ENCODE peak calls at places on chromosomes 3 and 15, in four cellular contexts. J is OCI-LY7; G is CD4-positive, alpha-beta memory T cell; F is neural progenitor cell. E is an unnamed sample.
A peak's percentile ranks its signal among the peaks of the same experiment; 100 is the strongest.

GRCh38 chr3:99825239-99825638 is 7.6 kb downstream of the CMSS1 start:
- DNase-seq in F (no peak), J (no peak), G (no peak), E (no peak)

GRCh38 chr3:94303897-94304296 is 241.0 kb downstream of the NSUN3 start:
- DNase-seq in F (peak; percentile 18), G (no peak), J (no peak), E (no peak)

GRCh38 chr3:50630394-50630793 is 13.4 kb downstream of the MAPKAPK3 start:
- DNase-seq in G (no peak), F (no peak), J (no peak), E (no peak)

GRCh38 chr3:166110102-166110501 is 272.9 kb upstream of the BCHE start:
- DNase-seq in G (no peak), F (no peak), J (no peak), E (no peak)

GRCh38 chr15:75696303-75696657 is 16.4 kb downstream of the CSPG4 start:
- DNase-seq in G (no peak), J (no peak), F (no peak), E (no peak)

GRCh38 chr3:71245052-71245488 is 338.5 kb downstream of the FOXP1 start:
- DNase-seq in G (no peak), F (peak; percentile 34), J (no peak), E (no peak)

GRCh38 chr3:193897288-193897687 is 238.7 kb upstream of the HES1 start:
- DNase-seq in J (no peak), G (no peak), F (no peak), E (no peak)

GRCh38 chr15:90365414-90366055 is 13.5 kb downstream of the ZNF774 start:
- DNase-seq in G (no peak), F (no peak), J (no peak), E (no peak)

GRCh38 chr15:27046891-27047290 is 75.9 kb downstream of the GABRG3 start:
- DNase-seq in J (no peak), F (no peak), G (no peak), E (no peak)

GRCh38 chr15:40906947-40907802 is 12.9 kb downstream of the VPS18 start:
- DNase-seq in F (no peak), G (peak; percentile 65), J (peak; percentile 66), E (no peak)

GRCh38 chr3:116423365-116423764 is 21.9 kb downstream of the LSAMP start:
- DNase-seq in F (peak; percentile 77), J (no peak), G (no peak), E (no peak)

GRCh38 chr15:48396020-48396419 is 64.8 kb downstream of the DUT start:
- DNase-seq in F (no peak), J (no peak), G (no peak), E (no peak)

GRCh38 chr3:73653877-73654276 is 29.1 kb upstream of the PDZRN3 start:
- DNase-seq in G (no peak), F (no peak), J (no peak), E (no peak)

GRCh38 chr15:79035111-79035601 is 55.4 kb downstream of the RASGRF1 start:
- DNase-seq in F (peak; percentile 40), G (no peak), J (no peak), E (no peak)

GRCh38 chr15:101288905-101289513 is 6.0 kb downstream of the SNRPA1 start:
- DNase-seq in G (peak; percentile 62), J (peak; percentile 76), F (peak; percentile 74), E (no peak)

GRCh38 chr3:68088216-68088615 is 433.8 kb upstream of the SUCLG2 start:
- DNase-seq in J (no peak), F (no peak), G (peak; percentile 79), E (no peak)

GRCh38 chr3:12553921-12554391 is 2.9 kb upstream of the MKRN2 start:
- DNase-seq in G (no peak), F (peak; percentile 24), J (peak; percentile 51), E (peak; percentile 54)

GRCh38 chr3:18295171-18295920 is 129.8 kb downstream of the SATB1 start:
- DNase-seq in F (peak; percentile 81), J (peak; percentile 68), G (no peak), E (peak; percentile 19)

GRCh38 chr3:193011956-193012355 is 94.3 kb upstream of the MB21D2 start:
- DNase-seq in F (no peak), G (no peak), J (no peak), E (no peak)

GRCh38 chr15:67501177-67501835 is 19.6 kb upstream of the C15orf61 start:
- DNase-seq in F (no peak), J (peak; percentile 57), G (no peak), E (no peak)

GRCh38 chr3:188076176-188076575 is 77.8 kb upstream of the LPP start:
- DNase-seq in J (no peak), G (no peak), F (no peak), E (no peak)

GRCh38 chr15:51076898-51077564 is 17.7 kb downstream of the TNFAIP8L3 start:
- DNase-seq in J (no peak), F (no peak), G (no peak), E (peak; percentile 69)

GRCh38 chr3:170180107-170180951 is 1.2 kb downstream of the PHC3 start:
- DNase-seq in J (peak; percentile 41), G (peak; percentile 48), F (no peak), E (no peak)

GRCh38 chr15:40893019-40893723 is 1.1 kb upstream of the VPS18 start:
- DNase-seq in J (no peak), F (no peak), G (no peak), E (no peak)

GRCh38 chr15:72782993-72783562 is 480 bp downstream of the ADPGK start:
- DNase-seq in F (no peak), J (peak; percentile 56), G (peak; percentile 49), E (no peak)

GRCh38 chr15:80558631-80559319 is 136.3 kb upstream of the ABHD17C start:
- DNase-seq in F (no peak), G (no peak), J (no peak), E (no peak)

GRCh38 chr15:35737521-35737920 is 191.6 kb upstream of the DPH6 start:
- DNase-seq in J (no peak), F (no peak), G (no peak), E (no peak)

GRCh38 chr3:16301490-16301889 is 36.5 kb downstream of the OXNAD1 start:
- DNase-seq in G (no peak), J (no peak), F (peak; percentile 23), E (no peak)

GRCh38 chr3:4474683-4475490 is 7.8 kb upstream of the SUMF1 start:
- DNase-seq in F (peak; percentile 52), G (no peak), J (no peak), E (peak; percentile 34)

GRCh38 chr3:4472766-4473165 is 5.7 kb upstream of the SUMF1 start:
- DNase-seq in F (no peak), G (no peak), J (no peak), E (no peak)

GRCh38 chr3:4478226-4478625 is 11.2 kb upstream of the SUMF1 start:
- DNase-seq in J (no peak), F (no peak), G (no peak), E (no peak)

GRCh38 chr3:4472312-4472711 is 5.2 kb upstream of the SUMF1 start:
- DNase-seq in F (no peak), J (no peak), G (no peak), E (no peak)

GRCh38 chr3:4476507-4476906 is 9.4 kb upstream of the SUMF1 start:
- DNase-seq in G (no peak), J (no peak), F (no peak), E (no peak)
- H3K4me3 ChIP-seq in G (no peak overlapping the region), J (no peak overlapping the region), F (no peak overlapping the region), E (no peak overlapping the region)

GRCh38 chr3:111871809-111872623 is 13.0 kb downstream of the PHLDB2 start:
- DNase-seq in F (peak; percentile 40), J (no peak), G (no peak), E (no peak)
- H3K36me3 ChIP-seq in F (no peaks in the 10 kb centered on the region), J (no peaks in the 10 kb centered on the region), G (no peaks in the 10 kb centered on the region), E (no peaks in the 10 kb centered on the region)

GRCh38 chr3:49027634-49028033 is 1.6 kb downstream of the IMPDH2 start:
- DNase-seq in J (no peak), F (no peak), G (no peak), E (no peak)
- H3K4me3 ChIP-seq in J (peak overlapping the region; percentile 80), F (no peak overlapping the region), G (no peak overlapping the region), E (peak overlapping the region; percentile 84)

GRCh38 chr3:47295322-47295721 is 12.6 kb downstream of the KLHL18 start:
- DNase-seq in J (no peak), F (no peak), G (no peak), E (no peak)
- H3K36me3 ChIP-seq in J (peaks cover 45% of the 10 kb centered on the region), F (no peaks in the 10 kb centered on the region), G (no peaks in the 10 kb centered on the region), E (no peaks in the 10 kb centered on the region)

DNA sequence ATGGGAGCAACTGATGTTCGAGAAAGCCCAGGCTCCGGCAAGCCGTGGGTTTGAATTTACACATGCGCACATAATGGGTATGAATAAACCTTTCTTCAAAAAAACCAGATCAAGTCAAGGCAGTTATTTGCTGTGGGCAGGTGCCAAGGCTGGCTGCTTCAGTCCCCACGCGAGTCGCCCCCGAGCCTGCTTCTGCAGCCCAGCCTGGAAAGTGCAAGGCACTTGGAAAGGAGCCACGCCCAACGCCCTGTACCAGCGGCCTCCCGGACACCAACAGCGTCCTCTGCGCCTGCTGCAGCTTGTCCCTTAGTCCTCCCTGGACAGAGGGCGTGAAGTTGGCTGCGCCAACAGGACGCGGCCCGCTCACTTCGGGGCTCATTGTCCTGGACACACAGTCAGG is 68.9 kb downstream of the KLF15 start:
- DNase-seq in G (no peak), F (peak; percentile 70), J (no peak), E (no peak)
- H3K4me3 ChIP-seq in G (no peak overlapping the region), F (peak overlapping the region; percentile 43), J (peak overlapping the region; percentile 66), E (no peak overlapping the region)

DNA sequence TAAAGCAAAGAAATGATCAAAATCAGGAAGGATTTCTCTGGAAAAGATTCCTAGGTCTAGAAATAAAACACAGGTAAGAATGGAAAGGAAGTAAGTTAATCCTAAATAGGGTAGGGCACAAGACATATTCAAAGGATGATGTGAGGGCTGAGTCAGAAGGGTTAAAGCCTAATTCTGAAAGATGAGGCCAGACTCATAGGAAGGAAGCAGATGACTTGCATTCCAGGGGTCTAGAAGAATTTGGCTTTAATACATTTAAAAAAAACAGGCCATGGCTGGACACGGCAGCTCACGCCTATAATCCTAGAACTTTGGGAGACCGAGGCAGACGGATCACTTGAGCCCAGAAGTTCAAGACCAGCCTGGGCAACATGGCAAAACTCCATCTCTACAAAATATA is 3.2 kb downstream of the SSR3 start:
- DNase-seq in J (no peak), G (no peak), F (no peak), E (no peak)
- H3K36me3 ChIP-seq in J (peaks cover 74% of the 10 kb centered on the region), G (peaks cover 30% of the 10 kb centered on the region), F (peaks cover 4% of the 10 kb centered on the region), E (peaks cover 8% of the 10 kb centered on the region)

E was measured in GM06990.